ENCODE peak calls at places on chromosomes 13 and 19, in ten cellular contexts. K, L, V, W, U, Q, C, B, J and N are unnamed samples.

GRCh38 chr19:48333467-48334384 is 8.4 kb downstream of the EMP3 start:
- DNase-seq in C (no peak), L (peak; percentile 84), V (peak; percentile 97), Q (peak; percentile 92), W (peak; percentile 87), K (peak; percentile 89), B (peak; percentile 95), U (peak; percentile 93), J (peak; percentile 71), N (peak; percentile 88)

GRCh38 chr13:63628310-63628709 is 2212.7 kb upstream of the PCDH20 start:
- DNase-seq in V (no peak), J (no peak), U (no peak), W (no peak), B (no peak), L (no peak), C (no peak), K (no peak), Q (no peak), N (no peak)

GRCh38 chr13:104006625-104007061 is 940.4 kb upstream of the SLC10A2 start:
- DNase-seq in Q (no peak), L (no peak), C (no peak), V (no peak), B (no peak), J (no peak), K (no peak), U (no peak), W (no peak), N (no peak)

GRCh38 chr13:44930907-44931676 is 58.2 kb downstream of the NUFIP1 start:
- DNase-seq in Q (no peak), V (peak; percentile 38), C (no peak), W (no peak), K (no peak), U (no peak), B (no peak), J (no peak), L (no peak), N (no peak)

GRCh38 chr19:33175886-33176669 is 18.1 kb upstream of the LRP3 start:
- DNase-seq in Q (no peak), V (peak; percentile 47), C (no peak), U (no peak), L (no peak), B (peak; percentile 10), K (no peak), J (no peak), W (no peak), N (no peak)

GRCh38 chr13:110957181-110957884 is 42.5 kb upstream of the ANKRD10 start:
- DNase-seq in V (no peak), W (no peak), B (no peak), L (no peak), Q (no peak), C (peak; percentile 44), K (no peak), J (no peak), U (no peak), N (no peak)

GRCh38 chr19:46924874-46925547 is 64.2 kb downstream of the ARHGAP35 start:
- DNase-seq in C (no peak), L (no peak), Q (no peak), J (no peak), W (no peak), B (no peak), V (peak; percentile 54), U (no peak), K (no peak), N (peak; percentile 16)

GRCh38 chr19:46618670-46619231 is 6.1 kb downstream of the PTGIR start:
- DNase-seq in B (peak; percentile 37), J (no peak), L (no peak), K (no peak), C (no peak), U (no peak), W (no peak), V (peak; percentile 35), Q (no peak), N (peak; percentile 69)

GRCh38 chr13:33441015-33441414 is 155.5 kb upstream of the STARD13 start:
- DNase-seq in V (peak; percentile 11), U (no peak), J (no peak), K (no peak), Q (no peak), L (no peak), C (no peak), B (no peak), W (no peak), N (no peak)

GRCh38 chr19:41690801-41691065 is 2.7 kb upstream of the CEACAM7 start:
- DNase-seq in V (no peak), W (no peak), B (no peak), C (no peak), L (no peak), J (no peak), Q (no peak), K (no peak), U (no peak), N (no peak)

GRCh38 chr13:99007414-99007986 is 29.6 kb upstream of the DOCK9 start:
- DNase-seq in U (no peak), C (no peak), Q (no peak), B (no peak), K (no peak), L (no peak), V (no peak), W (no peak), J (no peak), N (no peak)

GRCh38 chr19:48413879-48414623 is 20.6 kb downstream of the GRIN2D start:
- DNase-seq in W (no peak), V (peak; percentile 49), L (no peak), B (no peak), Q (no peak), K (no peak), U (no peak), J (no peak), C (no peak), N (no peak)

GRCh38 chr19:1651061-1651547 is 1.3 kb downstream of the TCF3 start:
- DNase-seq in J (no peak), B (peak; percentile 84), W (no peak), U (peak; percentile 54), L (peak; percentile 56), C (no peak), Q (peak; percentile 36), K (peak; percentile 63), V (peak; percentile 39), N (peak; percentile 59)

GRCh38 chr13:23616228-23616627 is 46.0 kb downstream of the TNFRSF19 start:
- DNase-seq in U (no peak), L (no peak), Q (no peak), C (no peak), B (no peak), K (no peak), J (no peak), W (no peak), V (no peak), N (no peak)

GRCh38 chr19:15251010-15251748 is 18.9 kb upstream of the EPHX3 start:
- DNase-seq in C (no peak), K (no peak), J (no peak), Q (no peak), V (peak; percentile 58), U (no peak), L (no peak), W (no peak), B (no peak), N (no peak)

GRCh38 chr19:40539070-40539469 is 37.6 kb upstream of the SHKBP1 start:
- DNase-seq in W (no peak), J (no peak), C (no peak), V (no peak), U (no peak), K (no peak), Q (no peak), B (no peak), L (no peak), N (no peak)

GRCh38 chr13:25214371-25215252 is 42.5 kb upstream of the AMER2 start:
- DNase-seq in K (no peak), V (peak; percentile 29), U (no peak), W (no peak), J (no peak), L (no peak), Q (no peak), B (no peak), C (no peak), N (no peak)

GRCh38 chr13:109166807-109167206 is 537.4 kb downstream of the MYO16 start:
- DNase-seq in J (no peak), W (no peak), L (no peak), V (no peak), U (no peak), B (no peak), K (no peak), Q (no peak), C (no peak), N (no peak)